ENCODE peak calls at places on chromosomes 12 and 14, in eight cellular contexts. One of them, this sample, is unnamed.

GRCh38 chr12:122111070-122111750 is 32.7 kb downstream of the MLXIP start:
- DNase-seq in A549: no peak
- DNase-seq in right lobe of liver: no peak
- DNase-seq in heart left ventricle: no peak
- DNase-seq in AG09309: no peak
- DNase-seq in CD8-positive, alpha-beta T cell: no peak
- DNase-seq in fibroblast of lung: no peak
- DNase-seq in lower leg skin: no peak
- DNase-seq in this sample: no peak

GRCh38 chr12:30811966-30812365 is 57.2 kb upstream of the CAPRIN2 start:
- DNase-seq in fibroblast of lung: no peak
- DNase-seq in right lobe of liver: no peak
- DNase-seq in lower leg skin: no peak
- DNase-seq in CD8-positive, alpha-beta T cell: no peak
- DNase-seq in AG09309: no peak
- DNase-seq in A549: no peak
- DNase-seq in heart left ventricle: no peak
- DNase-seq in this sample: no peak

GRCh38 chr14:95547626-95548327 is 12.9 kb downstream of the GLRX5 start:
- DNase-seq in fibroblast of lung: peak; percentile 41
- DNase-seq in AG09309: no peak
- DNase-seq in lower leg skin: peak; percentile 64
- DNase-seq in CD8-positive, alpha-beta T cell: no peak
- DNase-seq in right lobe of liver: no peak
- DNase-seq in A549: no peak
- DNase-seq in heart left ventricle: no peak
- DNase-seq in this sample: peak; percentile 54

GRCh38 chr12:39272934-39273770 is 169.8 kb downstream of the KIF21A start:
- DNase-seq in AG09309: peak; percentile 4
- DNase-seq in lower leg skin: no peak
- DNase-seq in right lobe of liver: no peak
- DNase-seq in A549: peak; percentile 4
- DNase-seq in CD8-positive, alpha-beta T cell: peak; percentile 8
- DNase-seq in heart left ventricle: no peak
- DNase-seq in fibroblast of lung: peak; percentile 41
- DNase-seq in this sample: peak; percentile 47

GRCh38 chr14:105419305-105420091 is at the start of gene MTA1:
- DNase-seq in AG09309: no peak
- DNase-seq in fibroblast of lung: peak; percentile 14
- DNase-seq in heart left ventricle: peak; percentile 63
- DNase-seq in CD8-positive, alpha-beta T cell: peak; percentile 47
- DNase-seq in A549: no peak
- DNase-seq in lower leg skin: peak; percentile 84
- DNase-seq in right lobe of liver: no peak
- DNase-seq in this sample: no peak

GRCh38 chr12:27504506-27504905 is 19.5 kb upstream of the PPFIBP1 start:
- DNase-seq in AG09309: no peak
- DNase-seq in right lobe of liver: no peak
- DNase-seq in heart left ventricle: no peak
- DNase-seq in CD8-positive, alpha-beta T cell: no peak
- DNase-seq in fibroblast of lung: no peak
- DNase-seq in lower leg skin: no peak
- DNase-seq in A549: no peak
- DNase-seq in this sample: peak; percentile 29

GRCh38 chr14:92984082-92984788 is 61.3 kb downstream of the CHGA start:
- DNase-seq in fibroblast of lung: no peak
- DNase-seq in right lobe of liver: peak; percentile 13
- DNase-seq in lower leg skin: no peak
- DNase-seq in CD8-positive, alpha-beta T cell: no peak
- DNase-seq in heart left ventricle: no peak
- DNase-seq in AG09309: no peak
- DNase-seq in A549: no peak
- DNase-seq in this sample: no peak

GRCh38 chr14:69606258-69606657 is 5.1 kb upstream of the SUSD6 start:
- DNase-seq in heart left ventricle: no peak
- DNase-seq in fibroblast of lung: no peak
- DNase-seq in CD8-positive, alpha-beta T cell: no peak
- DNase-seq in right lobe of liver: peak; percentile 93
- DNase-seq in AG09309: no peak
- DNase-seq in lower leg skin: no peak
- DNase-seq in A549: no peak
- DNase-seq in this sample: no peak

GRCh38 chr12:99027491-99027890 is 382.4 kb downstream of the APAF1 start:
- DNase-seq in AG09309: no peak
- DNase-seq in CD8-positive, alpha-beta T cell: no peak
- DNase-seq in lower leg skin: no peak
- DNase-seq in heart left ventricle: no peak
- DNase-seq in A549: no peak
- DNase-seq in fibroblast of lung: no peak
- DNase-seq in right lobe of liver: no peak
- DNase-seq in this sample: no peak

GRCh38 chr14:69039287-69039628 is 60.2 kb upstream of the ACTN1 start:
- DNase-seq in fibroblast of lung: peak; percentile 18
- DNase-seq in A549: peak; percentile 44
- DNase-seq in lower leg skin: no peak
- DNase-seq in CD8-positive, alpha-beta T cell: no peak
- DNase-seq in heart left ventricle: no peak
- DNase-seq in AG09309: no peak
- DNase-seq in right lobe of liver: no peak
- DNase-seq in this sample: peak; percentile 73

GRCh38 chr14:89533136-89533535 is 116.1 kb upstream of the FOXN3 start:
- DNase-seq in AG09309: no peak
- DNase-seq in right lobe of liver: no peak
- DNase-seq in CD8-positive, alpha-beta T cell: no peak
- DNase-seq in fibroblast of lung: no peak
- DNase-seq in heart left ventricle: no peak
- DNase-seq in lower leg skin: no peak
- DNase-seq in A549: no peak
- DNase-seq in this sample: no peak

GRCh38 chr12:67419810-67420209 is 150.7 kb downstream of the CAND1 start:
- DNase-seq in lower leg skin: no peak
- DNase-seq in heart left ventricle: no peak
- DNase-seq in CD8-positive, alpha-beta T cell: no peak
- DNase-seq in right lobe of liver: no peak
- DNase-seq in AG09309: no peak
- DNase-seq in A549: no peak
- DNase-seq in fibroblast of lung: no peak
- DNase-seq in this sample: no peak

DNA sequence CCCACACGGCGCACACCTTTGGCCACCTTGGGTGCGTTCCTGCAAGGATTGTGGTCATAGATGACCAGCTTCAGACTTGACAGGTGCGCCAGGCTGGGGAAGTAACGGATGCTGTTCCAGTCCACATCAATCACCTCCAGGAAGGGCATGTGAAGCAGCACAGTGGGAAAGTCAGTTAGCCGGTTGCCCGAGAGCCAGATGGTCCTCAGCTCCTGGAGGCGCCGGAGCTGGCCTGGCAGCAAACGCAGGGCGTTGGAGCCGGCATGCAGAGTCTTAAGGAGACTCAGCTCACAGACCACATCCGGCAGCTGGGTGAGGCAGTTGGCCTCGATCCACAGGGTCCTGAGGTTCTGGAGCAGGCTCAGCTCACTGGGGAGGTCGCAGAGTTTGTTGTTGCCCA is 581 bp downstream of the LRRC10 start:
- DNase-seq in AG09309: no peak
- DNase-seq in heart left ventricle: no peak
- DNase-seq in right lobe of liver: no peak
- DNase-seq in fibroblast of lung: no peak
- DNase-seq in lower leg skin: no peak
- DNase-seq in CD8-positive, alpha-beta T cell: no peak
- DNase-seq in A549: no peak
- DNase-seq in this sample: no peak
- H3K4me3 ChIP-seq in AG09309: no peak overlapping the region
- H3K4me3 ChIP-seq in heart left ventricle: peak overlapping the region; percentile 25
- H3K4me3 ChIP-seq in right lobe of liver: no peak overlapping the region
- H3K4me3 ChIP-seq in fibroblast of lung: no peak overlapping the region
- H3K4me3 ChIP-seq in lower leg skin: no peak overlapping the region
- H3K4me3 ChIP-seq in CD8-positive, alpha-beta T cell: no peak overlapping the region
- H3K4me3 ChIP-seq in A549: no peak overlapping the region
- H3K4me3 ChIP-seq in this sample: no peak overlapping the region

DNA sequence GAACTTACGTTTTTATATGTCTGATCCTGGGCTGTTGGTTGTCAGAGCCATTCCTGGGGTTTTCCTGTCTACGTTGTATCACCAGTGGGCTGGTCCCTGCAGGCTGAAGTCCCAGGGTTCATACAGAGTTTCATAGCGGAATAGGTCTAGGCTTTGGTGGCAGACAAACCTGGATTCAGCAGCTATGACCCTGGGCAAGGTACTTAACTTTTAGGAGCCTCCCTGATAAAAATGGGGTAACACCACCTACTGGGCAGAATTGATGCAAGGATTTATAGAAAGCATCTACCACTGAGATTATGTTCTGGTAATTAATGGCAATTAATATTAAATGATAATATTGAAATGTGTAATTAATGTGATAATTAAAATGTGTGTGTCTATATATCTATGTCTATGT is 141.2 kb downstream of the SYNE2 start:
- DNase-seq in fibroblast of lung: peak; percentile 26
- DNase-seq in heart left ventricle: no peak
- DNase-seq in A549: no peak
- DNase-seq in lower leg skin: no peak
- DNase-seq in AG09309: no peak
- DNase-seq in right lobe of liver: no peak
- DNase-seq in CD8-positive, alpha-beta T cell: peak; percentile 6
- DNase-seq in this sample: no peak
- TF ChIP-seq CTCF in fibroblast of lung: peak; percentile 26
- TF ChIP-seq CTCF in heart left ventricle: no peak
- TF ChIP-seq CTCF in A549: peak; percentile 35
- TF ChIP-seq CTCF in lower leg skin: no peak
- TF ChIP-seq CTCF in AG09309: peak; percentile 26
- TF ChIP-seq CTCF in right lobe of liver: no peak
- TF ChIP-seq CTCF in CD8-positive, alpha-beta T cell: no peak
- TF ChIP-seq CTCF in this sample: peak; percentile 18

GRCh38 chr14:45252356-45253069 is 489 bp downstream of the MIS18BP1 start:
- DNase-seq in lower leg skin: no peak
- DNase-seq in right lobe of liver: no peak
- DNase-seq in A549: no peak
- DNase-seq in AG09309: no peak
- DNase-seq in fibroblast of lung: no peak
- DNase-seq in CD8-positive, alpha-beta T cell: no peak
- DNase-seq in heart left ventricle: no peak
- DNase-seq in this sample: no peak
- H3K4me3 ChIP-seq in lower leg skin: peak overlapping the region; percentile 64
- H3K4me3 ChIP-seq in right lobe of liver: peak overlapping the region; percentile 70
- H3K4me3 ChIP-seq in A549: peak overlapping the region; percentile 72
- H3K4me3 ChIP-seq in AG09309: peak overlapping the region; percentile 81
- H3K4me3 ChIP-seq in fibroblast of lung: peak overlapping the region; percentile 79
- H3K4me3 ChIP-seq in CD8-positive, alpha-beta T cell: peak overlapping the region; percentile 66
- H3K4me3 ChIP-seq in heart left ventricle: peak overlapping the region; percentile 69
- H3K4me3 ChIP-seq in this sample: peak overlapping the region; percentile 80

DNA sequence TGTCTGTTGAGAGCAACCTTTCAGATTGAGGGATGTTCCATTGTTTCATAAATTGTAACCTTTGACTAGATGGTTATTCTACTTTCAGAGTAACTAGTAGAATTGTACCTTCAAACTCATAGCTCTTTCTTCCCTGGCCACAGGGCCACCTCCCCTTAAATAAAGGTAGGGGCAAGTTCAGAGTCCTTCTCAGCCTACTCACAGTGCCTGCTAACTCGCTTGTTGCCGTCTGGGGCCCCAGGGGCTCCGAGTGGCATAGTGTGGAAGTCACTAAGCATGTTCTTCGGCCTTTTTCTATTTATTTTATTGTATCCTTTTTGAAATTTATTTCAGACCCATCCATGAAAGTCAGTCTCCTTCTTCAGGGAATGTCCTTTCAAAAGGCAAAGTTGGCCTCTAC is 250.5 kb downstream of the ALX1 start:
- DNase-seq in AG09309: no peak
- DNase-seq in lower leg skin: no peak
- DNase-seq in CD8-positive, alpha-beta T cell: no peak
- DNase-seq in right lobe of liver: no peak
- DNase-seq in fibroblast of lung: no peak
- DNase-seq in A549: no peak
- DNase-seq in heart left ventricle: no peak
- DNase-seq in this sample: no peak
- TF ChIP-seq CTCF in AG09309: no peak
- TF ChIP-seq CTCF in lower leg skin: no peak
- TF ChIP-seq CTCF in CD8-positive, alpha-beta T cell: no peak
- TF ChIP-seq CTCF in right lobe of liver: no peak
- TF ChIP-seq CTCF in fibroblast of lung: no peak
- TF ChIP-seq CTCF in A549: no peak
- TF ChIP-seq CTCF in heart left ventricle: no peak
- TF ChIP-seq CTCF in this sample: no peak

GRCh38 chr12:52042706-52043385 is 8.4 kb upstream of the NR4A1 start:
- DNase-seq in AG09309: no peak
- DNase-seq in A549: no peak
- DNase-seq in right lobe of liver: no peak
- DNase-seq in lower leg skin: peak; percentile 86
- DNase-seq in fibroblast of lung: no peak
- DNase-seq in CD8-positive, alpha-beta T cell: no peak
- DNase-seq in heart left ventricle: no peak
- DNase-seq in this sample: no peak

GRCh38 chr12:52043386-52044212 is 7.6 kb upstream of the NR4A1 start:
- DNase-seq in fibroblast of lung: no peak
- DNase-seq in right lobe of liver: no peak
- DNase-seq in CD8-positive, alpha-beta T cell: no peak
- DNase-seq in AG09309: no peak
- DNase-seq in A549: no peak
- DNase-seq in lower leg skin: peak; percentile 87
- DNase-seq in heart left ventricle: peak; percentile 88
- DNase-seq in this sample: no peak

GRCh38 chr12:52041032-52041431 is 10.2 kb upstream of the NR4A1 start:
- DNase-seq in A549: no peak
- DNase-seq in CD8-positive, alpha-beta T cell: no peak
- DNase-seq in lower leg skin: no peak
- DNase-seq in right lobe of liver: no peak
- DNase-seq in fibroblast of lung: no peak
- DNase-seq in heart left ventricle: no peak
- DNase-seq in AG09309: no peak
- DNase-seq in this sample: no peak

GRCh38 chr12:52044284-52044983 is 6.8 kb upstream of the NR4A1 start:
- DNase-seq in heart left ventricle: peak; percentile 90
- DNase-seq in A549: no peak
- DNase-seq in right lobe of liver: peak; percentile 84
- DNase-seq in CD8-positive, alpha-beta T cell: no peak
- DNase-seq in lower leg skin: peak; percentile 95
- DNase-seq in AG09309: peak; percentile 96
- DNase-seq in fibroblast of lung: peak; percentile 79
- DNase-seq in this sample: peak; percentile 59

GRCh38 chr12:52041695-52042123 is 9.5 kb upstream of the NR4A1 start:
- DNase-seq in lower leg skin: peak; percentile 87
- DNase-seq in CD8-positive, alpha-beta T cell: peak; percentile 57
- DNase-seq in heart left ventricle: peak; percentile 81
- DNase-seq in fibroblast of lung: peak; percentile 59
- DNase-seq in AG09309: no peak
- DNase-seq in right lobe of liver: no peak
- DNase-seq in A549: no peak
- DNase-seq in this sample: peak; percentile 42
- H3K4me3 ChIP-seq in lower leg skin: no peak overlapping the region
- H3K4me3 ChIP-seq in CD8-positive, alpha-beta T cell: no peak overlapping the region
- H3K4me3 ChIP-seq in heart left ventricle: no peak overlapping the region
- H3K4me3 ChIP-seq in fibroblast of lung: no peak overlapping the region
- H3K4me3 ChIP-seq in AG09309: no peak overlapping the region
- H3K4me3 ChIP-seq in right lobe of liver: no peak overlapping the region
- H3K4me3 ChIP-seq in A549: no peak overlapping the region
- H3K4me3 ChIP-seq in this sample: no peak overlapping the region

GRCh38 chr14:91154851-91155625 is 41.2 kb downstream of the DGLUCY start:
- DNase-seq in AG09309: no peak
- DNase-seq in A549: no peak
- DNase-seq in right lobe of liver: no peak
- DNase-seq in heart left ventricle: no peak
- DNase-seq in fibroblast of lung: peak; percentile 77
- DNase-seq in lower leg skin: peak; percentile 86
- DNase-seq in CD8-positive, alpha-beta T cell: peak; percentile 15
- DNase-seq in this sample: peak; percentile 63
- TF ChIP-seq CTCF in AG09309: no peak
- TF ChIP-seq CTCF in A549: no peak
- TF ChIP-seq CTCF in right lobe of liver: no peak
- TF ChIP-seq CTCF in heart left ventricle: no peak
- TF ChIP-seq CTCF in fibroblast of lung: no peak
- TF ChIP-seq CTCF in lower leg skin: no peak
- TF ChIP-seq CTCF in CD8-positive, alpha-beta T cell: no peak
- TF ChIP-seq CTCF in this sample: no peak

This sample was measured in astrocyte of the spinal cord.